ENCODE peak calls at places on chromosome 5, in six cellular contexts. T is WTC11, L is GM23338, V is Calu3, U is MCF 10A, M is suprapubic skin. F is an unnamed sample.

GRCh38 chr5:81345411-81346003 is 44.1 kb downstream of the ZCCHC9 start:
- DNase-seq in V (no peak), L (no peak), T (no peak), M (no peak), U (no peak), F (no peak)

GRCh38 chr5:13946111-13946510 is 1.6 kb upstream of the DNAH5 start:
- DNase-seq in T (no peak), M (no peak), L (no peak), V (no peak), U (peak; percentile 46), F (no peak)

GRCh38 chr5:172410160-172410559 is 44.2 kb downstream of the SH3PXD2B start:
- DNase-seq in L (peak; percentile 28), U (peak; percentile 58), V (no peak), M (no peak), T (no peak), F (no peak)

GRCh38 chr5:178356459-178356872 is 123.9 kb upstream of the PHYKPL start:
- DNase-seq in L (peak; percentile 77), M (no peak), V (peak; percentile 16), T (peak; percentile 46), U (no peak), F (peak; percentile 35)

GRCh38 chr5:128378196-128378595 is 159.8 kb downstream of the FBN2 start:
- DNase-seq in M (no peak), T (no peak), V (no peak), U (no peak), L (no peak), F (no peak)

GRCh38 chr5:124867064-124867707 is 120.7 kb upstream of the ZNF608 start:
- DNase-seq in U (no peak), L (no peak), M (no peak), T (no peak), V (no peak), F (no peak)

GRCh38 chr5:95406426-95407093 is 15.4 kb downstream of the FAM81B start:
- DNase-seq in U (peak; percentile 13), V (no peak), L (no peak), T (no peak), M (no peak), F (no peak)

GRCh38 chr5:96876292-96876850 is at the start of gene ERAP2:
- DNase-seq in V (peak; percentile 22), T (no peak), U (peak; percentile 50), L (peak; percentile 14), M (no peak), F (no peak)

GRCh38 chr5:119274767-119275130 is 81.1 kb upstream of the TNFAIP8 start:
- DNase-seq in M (no peak), T (no peak), V (no peak), L (no peak), U (peak; percentile 80), F (no peak)

GRCh38 chr5:94618029-94618492 is 343 bp downstream of the KIAA0825 start:
- DNase-seq in U (peak; percentile 76), M (peak; percentile 80), V (peak; percentile 54), L (peak; percentile 65), T (peak; percentile 26), F (no peak)

GRCh38 chr5:72598461-72599433 is 91.5 kb upstream of the ZNF366 start:
- DNase-seq in L (no peak), M (no peak), T (no peak), V (no peak), U (peak; percentile 84), F (no peak)

GRCh38 chr5:548256-548655 is 24.0 kb upstream of the SLC9A3 start:
- DNase-seq in T (peak; percentile 6), V (no peak), M (peak; percentile 56), U (no peak), L (no peak), F (peak; percentile 11)

GRCh38 chr5:71456362-71456743 is 902 bp downstream of the BDP1 start:
- DNase-seq in T (no peak), L (no peak), M (no peak), V (no peak), U (no peak), F (no peak)

GRCh38 chr5:172437445-172438303 is 16.7 kb downstream of the SH3PXD2B start:
- DNase-seq in T (no peak), V (peak; percentile 94), U (peak; percentile 98), M (no peak), L (no peak), F (no peak)

GRCh38 chr5:78799254-78800017 is 150.9 kb upstream of the LHFPL2 start:
- DNase-seq in T (no peak), M (no peak), U (no peak), L (no peak), V (no peak), F (no peak)

DNA sequence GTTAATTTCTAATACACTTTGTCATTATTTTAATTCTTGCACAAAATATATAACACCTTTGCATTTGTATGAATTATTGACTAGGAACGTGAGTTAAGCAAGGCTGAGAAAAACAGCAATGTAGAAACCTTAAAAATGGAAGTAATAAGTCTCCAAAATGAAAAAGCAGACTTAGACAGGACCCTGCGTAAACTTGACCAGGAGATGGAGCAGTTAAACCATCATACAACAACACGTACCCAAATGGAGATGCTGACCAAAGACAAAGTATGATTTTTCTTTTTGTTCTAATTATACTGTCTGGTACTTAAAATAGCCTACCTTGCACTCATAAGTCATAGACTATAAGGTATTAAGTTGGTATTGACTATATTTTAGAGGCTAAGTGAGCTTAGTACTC is 34.4 kb downstream of the RAD50 start:
- DNase-seq in L (no peak), U (no peak), M (no peak), T (no peak), V (no peak), F (no peak)
- TF ChIP-seq CTCF in L (peak; percentile 30), U (no peak), M (no peak), T (no peak), V (no peak), F (no peak)

GRCh38 chr5:132261881-132262845 is 4.7 kb downstream of the PDLIM4 start:
- DNase-seq in L (no peak), T (no peak), V (no peak), M (no peak), U (no peak), F (no peak)

GRCh38 chr5:132264546-132265335 is 7.2 kb downstream of the PDLIM4 start:
- DNase-seq in T (no peak), M (no peak), U (no peak), L (no peak), V (no peak), F (no peak)

GRCh38 chr5:132262882-132263547 is 5.5 kb downstream of the PDLIM4 start:
- DNase-seq in T (no peak), M (no peak), V (no peak), L (no peak), U (no peak), F (no peak)

GRCh38 chr5:132265336-132266030 is 8.0 kb downstream of the PDLIM4 start:
- DNase-seq in L (no peak), T (no peak), M (no peak), V (peak; percentile 77), U (peak; percentile 89), F (peak; percentile 53)

DNA sequence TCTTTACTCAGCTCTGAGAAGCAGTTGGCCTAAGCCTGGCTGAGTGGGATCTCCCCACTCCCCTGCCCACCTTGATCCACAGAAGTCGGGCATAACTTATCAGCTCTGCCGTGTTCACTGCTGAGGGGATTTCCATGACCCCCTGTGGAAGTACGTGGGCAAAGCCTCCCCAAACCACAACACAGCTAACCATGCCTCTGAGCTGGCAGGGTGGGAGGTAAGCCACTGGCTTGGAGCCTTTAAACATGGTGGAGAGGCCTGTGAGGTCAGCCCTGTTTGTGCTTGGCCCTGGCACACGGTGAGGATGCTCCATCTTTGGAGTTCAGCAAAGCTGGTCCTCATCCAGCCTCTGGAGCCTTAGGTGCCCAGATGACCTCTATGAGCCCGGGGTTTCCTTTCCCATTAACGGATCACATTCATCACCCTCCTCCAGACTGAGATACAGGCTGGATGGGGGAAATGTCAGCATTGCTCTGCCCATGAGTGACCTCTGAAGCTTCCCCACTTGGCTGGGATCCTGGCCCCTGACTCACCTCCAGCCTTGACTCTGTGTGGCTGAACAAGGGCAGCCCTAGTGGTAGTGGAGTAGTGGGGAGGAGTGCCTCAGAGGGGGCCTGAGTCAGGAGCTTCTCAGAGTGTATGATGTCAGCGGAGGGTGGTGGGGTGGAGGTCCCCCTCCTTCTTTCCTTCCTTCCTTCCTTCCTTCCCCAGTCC is 6.2 kb downstream of the PDLIM4 start:
- DNase-seq in U (peak; percentile 91), M (peak; percentile 75), T (no peak), L (no peak), V (no peak), F (no peak)
- TF ChIP-seq CTCF in U (no peak), M (no peak), T (no peak), L (no peak), V (no peak), F (no peak)

GRCh38 chr5:158466196-158466595 is 607.3 kb upstream of the CLINT1 start:
- DNase-seq in U (no peak), V (no peak), L (no peak), T (no peak), M (no peak), F (no peak)
- TF ChIP-seq CTCF in U (no peak), V (no peak), L (no peak), T (no peak), M (no peak), F (no peak)

GRCh38 chr5:1799602-1800469 is at the start of gene MRPL36:
- DNase-seq in V (peak; percentile 92), U (peak; percentile 90), M (peak; percentile 97), L (peak; percentile 92), T (peak; percentile 90), F (peak; percentile 94)
- TF ChIP-seq CTCF in V (no peak), U (no peak), M (no peak), L (no peak), T (no peak), F (no peak)

DNA sequence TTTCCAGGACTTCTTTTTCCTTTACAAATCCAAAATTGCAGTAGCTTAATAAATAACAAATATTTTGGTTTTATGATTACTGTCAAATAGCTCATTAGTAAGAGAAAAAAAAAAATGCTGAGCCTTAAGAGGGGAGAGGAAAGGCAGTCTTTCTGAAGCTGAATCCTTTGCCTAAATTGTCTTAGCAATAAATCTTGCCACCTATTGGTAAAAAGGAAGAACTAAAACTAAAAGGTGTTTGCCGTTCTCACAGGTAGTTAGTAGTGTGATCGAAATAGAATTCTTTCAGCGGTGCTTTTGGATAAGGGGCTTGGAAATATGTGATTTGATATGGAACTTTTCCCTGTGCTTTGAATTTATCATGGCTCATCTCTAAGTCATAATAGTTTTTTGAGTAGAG is 31.2 kb downstream of the PIK3R1 start:
- DNase-seq in V (no peak), U (no peak), L (peak; percentile 63), M (no peak), T (no peak), F (no peak)
- TF ChIP-seq CTCF in V (no peak), U (peak; percentile 24), L (peak; percentile 58), M (no peak), T (no peak), F (peak; percentile 15)

GRCh38 chr5:40291338-40291737 is 388.4 kb upstream of the PTGER4 start:
- DNase-seq in L (no peak), U (peak; percentile 19), M (no peak), V (no peak), T (no peak), F (no peak)
- TF ChIP-seq CTCF in L (no peak), U (no peak), M (no peak), V (no peak), T (no peak), F (no peak)

DNA sequence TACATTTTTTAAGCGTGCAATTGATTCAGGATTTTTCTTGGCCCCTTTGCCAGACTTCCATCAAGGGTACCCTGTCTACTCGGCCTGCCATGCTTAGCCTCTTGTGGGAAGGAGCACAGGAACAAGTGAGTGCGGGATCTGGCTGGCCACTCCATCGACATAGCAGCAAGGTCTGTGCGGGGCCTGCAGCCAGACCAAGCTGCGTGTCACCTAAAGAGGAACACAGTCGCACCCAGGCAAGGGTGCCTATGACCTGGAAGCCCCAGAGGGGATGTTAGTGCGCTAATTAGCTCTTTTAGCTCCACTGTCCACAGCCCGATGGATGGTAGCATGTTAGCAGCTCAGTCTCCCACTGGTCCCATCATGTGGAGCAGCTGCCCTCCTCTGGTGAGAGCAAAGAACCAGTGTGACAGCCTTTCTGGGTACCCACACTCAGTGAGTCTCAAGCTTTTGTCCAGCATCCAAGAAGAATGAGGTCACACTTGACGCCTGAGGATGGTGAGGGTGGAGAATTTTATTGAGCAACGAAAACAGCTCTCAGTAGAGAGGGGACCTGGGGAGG is 38.7 kb downstream of the FTMT start:
- DNase-seq in U (no peak), V (no peak), M (no peak), T (peak; percentile 16), L (peak; percentile 20), F (no peak)
- TF ChIP-seq CTCF in U (no peak), V (no peak), M (no peak), T (no peak), L (peak; percentile 56), F (no peak)

F was measured in glutamatergic neuron.